ENCODE peak calls at places on chromosomes 16 and 17, in four cellular contexts. U, O, C and Q are unnamed samples.

GRCh38 chr17:57957886-57958285 is 2.7 kb upstream of the CUEDC1 start:
- DNase-seq in U (no peak), O (no peak), C (no peak), Q (no peak)

GRCh38 chr16:628321-629061 is 2.3 kb upstream of the WFIKKN1 start:
- DNase-seq in U (no peak), O (no peak), C (no peak), Q (no peak)

GRCh38 chr17:62724398-62725146 is 83.5 kb downstream of the MARCHF10 start:
- DNase-seq in U (peak; percentile 91), O (no peak), C (no peak), Q (no peak)

GRCh38 chr16:89695875-89696597 is 5.5 kb downstream of the SPATA2L start:
- DNase-seq in U (no peak), O (no peak), C (peak; percentile 28), Q (no peak)

GRCh38 chr16:81798311-81799137 is 19.4 kb downstream of the PLCG2 start:
- DNase-seq in U (peak; percentile 97), O (no peak), C (no peak), Q (no peak)

GRCh38 chr17:65222216-65222738 is 85.1 kb downstream of the RGS9 start:
- DNase-seq in U (no peak), O (no peak), C (no peak), Q (no peak)

GRCh38 chr17:72832306-72832705 is 260.2 kb downstream of the SLC39A11 start:
- DNase-seq in U (no peak), O (no peak), C (no peak), Q (no peak)

GRCh38 chr17:18250259-18250658 is 8.3 kb downstream of the FLII start:
- DNase-seq in U (no peak), O (no peak), C (no peak), Q (no peak)

GRCh38 chr16:29820730-29821662 is 734 bp downstream of the MVP start:
- DNase-seq in U (peak; percentile 41), O (peak; percentile 77), C (no peak), Q (no peak)

GRCh38 chr17:14360851-14361250 is 60.0 kb downstream of the HS3ST3B1 start:
- DNase-seq in U (no peak), O (no peak), C (no peak), Q (no peak)

GRCh38 chr17:21090889-21091618 is 35.7 kb upstream of the DHRS7B start:
- DNase-seq in U (no peak), O (no peak), C (no peak), Q (no peak)

GRCh38 chr17:49971199-49971847 is 2.3 kb downstream of the DLX4 start:
- DNase-seq in U (no peak), O (no peak), C (no peak), Q (no peak)

GRCh38 chr17:74730491-74731346 is 6.3 kb upstream of the RAB37 start:
- DNase-seq in U (no peak), O (no peak), C (no peak), Q (no peak)

GRCh38 chr17:59366773-59367656 is 35.6 kb downstream of the YPEL2 start:
- DNase-seq in U (no peak), O (no peak), C (no peak), Q (peak; percentile 98)

GRCh38 chr16:87778476-87778829 is 12.7 kb upstream of the KLHDC4 start:
- DNase-seq in U (no peak), O (no peak), C (no peak), Q (no peak)

GRCh38 chr16:6967796-6968195 is 364.8 kb upstream of the RBFOX1 start:
- DNase-seq in U (no peak), O (no peak), C (no peak), Q (no peak)

GRCh38 chr16:6961704-6962103 is 370.9 kb upstream of the RBFOX1 start:
- DNase-seq in U (no peak), O (no peak), C (no peak), Q (no peak)

GRCh38 chr16:6966925-6967324 is 365.7 kb upstream of the RBFOX1 start:
- DNase-seq in U (no peak), O (no peak), C (no peak), Q (no peak)

GRCh38 chr16:6969594-6969993 is 363.1 kb upstream of the RBFOX1 start:
- DNase-seq in U (no peak), O (no peak), C (no peak), Q (no peak)

DNA sequence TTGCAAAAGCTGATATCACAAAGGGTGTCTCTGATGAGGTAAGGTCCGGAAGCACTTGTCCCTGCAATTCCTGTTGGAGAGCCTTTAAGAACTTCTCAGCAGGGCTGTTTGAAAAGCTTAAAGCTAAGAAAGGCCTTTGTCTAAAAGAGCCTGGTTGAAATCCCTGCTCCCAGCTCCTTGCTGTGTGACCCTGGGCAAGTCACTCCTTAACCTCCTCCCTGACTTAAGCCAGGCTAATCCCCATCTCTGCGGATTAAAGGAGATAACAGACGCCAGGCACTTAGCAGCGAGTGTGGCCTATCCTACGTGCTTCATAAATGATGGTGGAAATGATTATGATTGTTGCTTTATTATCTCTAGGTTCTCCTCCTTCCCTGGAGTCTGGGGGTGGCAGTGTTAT is 368.0 kb upstream of the RBFOX1 start:
- DNase-seq in U (no peak), O (no peak), C (no peak), Q (no peak)
- TF ChIP-seq PBX3 in U (no peak), O (no peak), C (no peak), Q (no peak)

GRCh38 chr17:67051155-67051538 is 6.8 kb downstream of the CACNG1 start:
- DNase-seq in U (no peak), O (no peak), C (no peak), Q (no peak)
- TF ChIP-seq PBX3 in U (no peak), O (no peak), C (no peak), Q (no peak)

GRCh38 chr16:57884655-57885133 is 82.4 kb upstream of the KIFC3 start:
- DNase-seq in U (no peak), O (no peak), C (no peak), Q (no peak)
- TF ChIP-seq PBX3 in U (no peak), O (no peak), C (no peak), Q (no peak)

GRCh38 chr16:11636172-11636721 is 32.0 kb upstream of the SNN start:
- DNase-seq in U (no peak), O (no peak), C (no peak), Q (peak; percentile 56)
- TF ChIP-seq PBX3 in U (no peak), O (no peak), C (no peak), Q (no peak)

DNA sequence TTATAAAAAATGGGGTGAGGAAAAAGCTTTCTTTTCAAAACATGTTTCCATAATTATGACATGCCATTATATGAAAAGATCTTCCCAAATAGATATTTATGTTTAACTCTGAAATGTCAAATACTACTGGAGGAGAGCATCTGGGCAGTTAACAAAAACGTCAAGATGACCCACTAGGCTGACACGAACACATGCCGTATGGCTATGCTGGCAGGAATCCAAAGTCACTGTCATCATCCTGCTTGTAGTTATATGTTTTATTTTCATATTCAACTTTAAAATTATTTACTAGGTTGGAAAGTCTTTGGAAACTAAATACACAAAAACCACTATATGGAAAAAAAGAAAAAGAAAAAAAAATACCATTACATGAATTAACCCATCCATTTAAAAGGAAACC is 27.3 kb downstream of the ANKFY1 start:
- DNase-seq in U (no peak), O (no peak), C (peak; percentile 24), Q (no peak)
- TF ChIP-seq PBX3 in U (no peak), O (no peak), C (no peak), Q (no peak)

GRCh38 chr17:47603830-47604229 is 45.9 kb upstream of the KPNB1 start:
- DNase-seq in U (no peak), O (no peak), C (no peak), Q (no peak)
- TF ChIP-seq PBX3 in U (no peak), O (no peak), C (no peak), Q (no peak)

GRCh38 chr17:41462705-41463104 is 4.5 kb downstream of the KRT32 start:
- DNase-seq in U (no peak), O (no peak), C (no peak), Q (no peak)

GRCh38 chr17:41466988-41467387 is at the start of gene KRT32:
- DNase-seq in U (no peak), O (no peak), C (no peak), Q (no peak)

GRCh38 chr17:41464173-41464572 is 3.0 kb downstream of the KRT32 start:
- DNase-seq in U (no peak), O (no peak), C (no peak), Q (no peak)

GRCh38 chr17:41463746-41464145 is 3.4 kb downstream of the KRT32 start:
- DNase-seq in U (no peak), O (no peak), C (no peak), Q (no peak)

DNA sequence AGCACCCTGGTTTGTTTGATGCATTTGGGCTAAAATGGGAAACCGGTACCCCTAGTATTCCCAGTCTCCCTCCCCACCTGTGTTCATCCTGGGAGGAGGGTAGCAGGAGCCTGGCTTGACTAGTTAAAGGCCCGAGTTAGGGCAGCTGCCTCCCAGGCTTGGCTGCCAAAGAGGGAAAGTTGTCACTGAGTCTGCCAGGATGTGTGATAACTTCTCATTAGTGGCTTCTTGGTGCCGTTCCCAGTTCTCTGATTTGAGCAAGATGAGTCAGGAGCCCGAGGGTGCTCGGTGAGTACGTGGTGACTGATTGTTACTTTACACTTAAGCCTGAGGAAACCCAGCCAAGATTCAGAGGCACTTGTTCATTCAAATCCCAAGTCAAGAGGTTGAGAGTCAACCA is 2.5 kb downstream of the KRT32 start:
- DNase-seq in U (no peak), O (peak; percentile 79), C (no peak), Q (no peak)
- TF ChIP-seq PBX3 in U (no peak), O (no peak), C (no peak), Q (no peak)

GRCh38 chr17:16981928-16982327 is 10.0 kb upstream of the TNFRSF13B start:
- DNase-seq in U (no peak), O (no peak), C (no peak), Q (no peak)

GRCh38 chr17:16977932-16978331 is 6.0 kb upstream of the TNFRSF13B start:
- DNase-seq in U (no peak), O (no peak), C (no peak), Q (no peak)

GRCh38 chr17:16980061-16980460 is 8.1 kb upstream of the TNFRSF13B start:
- DNase-seq in U (no peak), O (no peak), C (no peak), Q (no peak)

GRCh38 chr17:16976686-16977550 is 5.0 kb upstream of the TNFRSF13B start:
- DNase-seq in U (no peak), O (no peak), C (no peak), Q (no peak)

GRCh38 chr17:16980813-16981731 is 9.2 kb upstream of the TNFRSF13B start:
- DNase-seq in U (peak; percentile 84), O (no peak), C (no peak), Q (no peak)
- TF ChIP-seq PBX3 in U (no peak), O (no peak), C (no peak), Q (no peak)